ENCODE peak calls at places on chromosomes 2 and 18, in seven cellular contexts. One of them, this sample, is unnamed.

GRCh38 chr2:120391905-120392665 is 46.1 kb downstream of the INHBB start:
- DNase-seq in NB4: no peak
- DNase-seq in posterior vena cava: peak
- DNase-seq in stimulated activated CD8-positive, alpha-beta memory T cell treated with anti-CD3 and anti-CD28 coated beads, Interleukin-15, amount 100 ng/mL, for 1 hour: no peak
- DNase-seq in ELR: no peak
- DNase-seq in HFFc6: no peak
- DNase-seq in fibroblast of lung: no peak
- DNase-seq in this sample: no peak

GRCh38 chr2:18117592-18117991 is 239.1 kb downstream of the KCNS3 start:
- DNase-seq in NB4: peak
- DNase-seq in posterior vena cava: no peak
- DNase-seq in stimulated activated CD8-positive, alpha-beta memory T cell treated with anti-CD3 and anti-CD28 coated beads, Interleukin-15, amount 100 ng/mL, for 1 hour: no peak
- DNase-seq in ELR: peak
- DNase-seq in HFFc6: peak
- DNase-seq in fibroblast of lung: peak
- DNase-seq in this sample: peak

GRCh38 chr18:49055787-49056186 is 105.0 kb upstream of the SMAD7 start:
- DNase-seq in NB4: peak
- DNase-seq in posterior vena cava: peak
- DNase-seq in stimulated activated CD8-positive, alpha-beta memory T cell treated with anti-CD3 and anti-CD28 coated beads, Interleukin-15, amount 100 ng/mL, for 1 hour: no peak
- DNase-seq in ELR: peak
- DNase-seq in HFFc6: peak
- DNase-seq in fibroblast of lung: peak
- DNase-seq in this sample: peak

GRCh38 chr2:224055101-224055500 is 16.0 kb upstream of the SERPINE2 start:
- DNase-seq in NB4: no peak
- DNase-seq in posterior vena cava: no peak
- DNase-seq in stimulated activated CD8-positive, alpha-beta memory T cell treated with anti-CD3 and anti-CD28 coated beads, Interleukin-15, amount 100 ng/mL, for 1 hour: no peak
- DNase-seq in ELR: peak
- DNase-seq in HFFc6: no peak
- DNase-seq in fibroblast of lung: no peak
- DNase-seq in this sample: no peak

GRCh38 chr2:74421248-74421870 is at the start of the genes C2orf81 and WDR54:
- DNase-seq in NB4: peak
- DNase-seq in posterior vena cava: peak
- DNase-seq in stimulated activated CD8-positive, alpha-beta memory T cell treated with anti-CD3 and anti-CD28 coated beads, Interleukin-15, amount 100 ng/mL, for 1 hour: peak
- DNase-seq in ELR: peak
- DNase-seq in HFFc6: peak
- DNase-seq in fibroblast of lung: peak
- DNase-seq in this sample: peak

GRCh38 chr2:239602290-239603282 is 201.8 kb upstream of the HDAC4 start:
- DNase-seq in NB4: no peak
- DNase-seq in posterior vena cava: no peak
- DNase-seq in stimulated activated CD8-positive, alpha-beta memory T cell treated with anti-CD3 and anti-CD28 coated beads, Interleukin-15, amount 100 ng/mL, for 1 hour: no peak
- DNase-seq in ELR: no peak
- DNase-seq in HFFc6: no peak
- DNase-seq in fibroblast of lung: no peak
- DNase-seq in this sample: no peak

GRCh38 chr2:60957224-60957623 is 60.3 kb upstream of the PEX13 start:
- DNase-seq in NB4: no peak
- DNase-seq in posterior vena cava: no peak
- DNase-seq in stimulated activated CD8-positive, alpha-beta memory T cell treated with anti-CD3 and anti-CD28 coated beads, Interleukin-15, amount 100 ng/mL, for 1 hour: no peak
- DNase-seq in ELR: no peak
- DNase-seq in HFFc6: no peak
- DNase-seq in fibroblast of lung: no peak
- DNase-seq in this sample: no peak

GRCh38 chr2:234632527-234633391 is 135.9 kb upstream of the ARL4C start:
- DNase-seq in NB4: no peak
- DNase-seq in posterior vena cava: no peak
- DNase-seq in stimulated activated CD8-positive, alpha-beta memory T cell treated with anti-CD3 and anti-CD28 coated beads, Interleukin-15, amount 100 ng/mL, for 1 hour: no peak
- DNase-seq in ELR: peak
- DNase-seq in HFFc6: peak
- DNase-seq in fibroblast of lung: peak
- DNase-seq in this sample: peak

GRCh38 chr18:39806519-39806918 is 2148.5 kb upstream of the PIK3C3 start:
- DNase-seq in NB4: no peak
- DNase-seq in posterior vena cava: no peak
- DNase-seq in stimulated activated CD8-positive, alpha-beta memory T cell treated with anti-CD3 and anti-CD28 coated beads, Interleukin-15, amount 100 ng/mL, for 1 hour: no peak
- DNase-seq in ELR: peak
- DNase-seq in HFFc6: peak
- DNase-seq in fibroblast of lung: peak
- DNase-seq in this sample: peak

GRCh38 chr2:199466704-199467461 is 9.1 kb upstream of the SATB2 start:
- DNase-seq in NB4: no peak
- DNase-seq in posterior vena cava: no peak
- DNase-seq in stimulated activated CD8-positive, alpha-beta memory T cell treated with anti-CD3 and anti-CD28 coated beads, Interleukin-15, amount 100 ng/mL, for 1 hour: no peak
- DNase-seq in ELR: no peak
- DNase-seq in HFFc6: no peak
- DNase-seq in fibroblast of lung: no peak
- DNase-seq in this sample: no peak

GRCh38 chr2:36549063-36549662 is 48.8 kb downstream of the FEZ2 start:
- DNase-seq in NB4: no peak
- DNase-seq in posterior vena cava: no peak
- DNase-seq in stimulated activated CD8-positive, alpha-beta memory T cell treated with anti-CD3 and anti-CD28 coated beads, Interleukin-15, amount 100 ng/mL, for 1 hour: no peak
- DNase-seq in ELR: peak
- DNase-seq in HFFc6: no peak
- DNase-seq in fibroblast of lung: peak
- DNase-seq in this sample: peak

GRCh38 chr2:98294711-98295110 is 51.5 kb upstream of the CNGA3 start:
- DNase-seq in NB4: no peak
- DNase-seq in posterior vena cava: no peak
- DNase-seq in stimulated activated CD8-positive, alpha-beta memory T cell treated with anti-CD3 and anti-CD28 coated beads, Interleukin-15, amount 100 ng/mL, for 1 hour: no peak
- DNase-seq in ELR: no peak
- DNase-seq in HFFc6: no peak
- DNase-seq in fibroblast of lung: no peak
- DNase-seq in this sample: no peak

GRCh38 chr18:48139427-48140347 is 209.2 kb upstream of the SMAD2 start:
- DNase-seq in NB4: no peak
- DNase-seq in posterior vena cava: no peak
- DNase-seq in stimulated activated CD8-positive, alpha-beta memory T cell treated with anti-CD3 and anti-CD28 coated beads, Interleukin-15, amount 100 ng/mL, for 1 hour: no peak
- DNase-seq in ELR: no peak
- DNase-seq in HFFc6: no peak
- DNase-seq in fibroblast of lung: no peak
- DNase-seq in this sample: no peak

GRCh38 chr2:186697536-186697935 is 3.7 kb downstream of the FAM171B start:
- DNase-seq in NB4: no peak
- DNase-seq in posterior vena cava: no peak
- DNase-seq in stimulated activated CD8-positive, alpha-beta memory T cell treated with anti-CD3 and anti-CD28 coated beads, Interleukin-15, amount 100 ng/mL, for 1 hour: no peak
- DNase-seq in ELR: peak
- DNase-seq in HFFc6: no peak
- DNase-seq in fibroblast of lung: no peak
- DNase-seq in this sample: no peak

This sample was measured in fibroblast of villous mesenchyme.